ENCODE peak calls at places on chromosomes 7 and 10, in six cellular contexts. W, K, L, I, M and O are unnamed samples.

GRCh38 chr10:42875792-42876191 is 93.2 kb downstream of the BMS1 start:
- DNase-seq in W (no peak), K (no peak), L (no peak), I (no peak), M (peak; percentile 59), O (no peak)

GRCh38 chr10:88827718-88828117 is 23.9 kb downstream of the ANKRD22 start:
- DNase-seq in W (no peak), K (no peak), L (no peak), I (no peak), M (no peak), O (no peak)

GRCh38 chr10:132382231-132382922 is 14.6 kb upstream of the PWWP2B start:
- DNase-seq in W (no peak), K (peak; percentile 85), L (no peak), I (no peak), M (peak; percentile 89), O (no peak)

GRCh38 chr7:47693161-47693740 is 111.3 kb upstream of the TNS3 start:
- DNase-seq in W (no peak), K (peak; percentile 34), L (no peak), I (no peak), M (peak; percentile 71), O (no peak)

GRCh38 chr10:11608159-11608966 is 3.1 kb downstream of the USP6NL start:
- DNase-seq in W (no peak), K (no peak), L (no peak), I (no peak), M (no peak), O (no peak)

GRCh38 chr10:103504181-103504783 is 10.8 kb downstream of the NEURL1 start:
- DNase-seq in W (no peak), K (peak; percentile 92), L (peak; percentile 79), I (no peak), M (peak; percentile 25), O (no peak)

GRCh38 chr7:72254455-72254854 is 157.7 kb downstream of the CALN1 start:
- DNase-seq in W (no peak), K (no peak), L (no peak), I (no peak), M (no peak), O (no peak)

GRCh38 chr7:28587211-28587610 is 174.9 kb downstream of the CREB5 start:
- DNase-seq in W (no peak), K (peak; percentile 91), L (no peak), I (no peak), M (peak; percentile 18), O (no peak)

GRCh38 chr7:23298141-23298851 is 843 bp upstream of the MALSU1 start:
- DNase-seq in W (no peak), K (no peak), L (peak; percentile 29), I (no peak), M (peak; percentile 53), O (no peak)

GRCh38 chr7:127581716-127582115 is 3.7 kb downstream of the GCC1 start:
- DNase-seq in W (no peak), K (no peak), L (no peak), I (no peak), M (peak; percentile 44), O (no peak)

GRCh38 chr7:34727464-34727995 is 69.5 kb downstream of the NPSR1 start:
- DNase-seq in W (no peak), K (no peak), L (no peak), I (no peak), M (no peak), O (no peak)